ENCODE peak calls at places on chromosomes 3 and 15, in seven cellular contexts. D, W, Q, F, G, X and B are unnamed samples.
A peak's percentile ranks its signal among the peaks of the same experiment; 100 is the strongest.

GRCh38 chr3:72413228-72413627 is 435.0 kb downstream of the SHQ1 start:
- DNase-seq in Q (no peak), F (peak; percentile 25), W (no peak), X (peak; percentile 39), D (no peak), G (peak; percentile 32), B (no peak)

GRCh38 chr3:49199244-49199899 is 28.0 kb downstream of the KLHDC8B start:
- DNase-seq in W (peak; percentile 47), Q (no peak), F (peak; percentile 24), D (no peak), G (no peak), X (no peak), B (no peak)

GRCh38 chr15:78146437-78147154 is 2.6 kb upstream of the IDH3A start:
- DNase-seq in D (no peak), X (no peak), G (no peak), F (no peak), W (no peak), Q (no peak), B (no peak)

GRCh38 chr15:58056015-58056414 is 9.5 kb downstream of the ALDH1A2 start:
- DNase-seq in X (no peak), G (no peak), Q (no peak), F (no peak), W (no peak), D (no peak), B (no peak)

GRCh38 chr3:10770981-10771380 is 45.0 kb upstream of the SLC6A11 start:
- DNase-seq in W (no peak), Q (no peak), X (no peak), G (no peak), D (no peak), F (no peak), B (no peak)

GRCh38 chr15:91219203-91219602 is 119.1 kb downstream of the SV2B start:
- DNase-seq in G (no peak), F (no peak), W (no peak), Q (no peak), X (no peak), D (no peak), B (no peak)

GRCh38 chr3:16494906-16495580 is 18.5 kb downstream of the RFTN1 start:
- DNase-seq in W (peak; percentile 55), G (no peak), Q (no peak), X (no peak), D (no peak), F (no peak), B (no peak)

GRCh38 chr15:79408041-79408440 is 24.1 kb upstream of the MINAR1 start:
- DNase-seq in X (no peak), G (no peak), Q (no peak), F (no peak), D (no peak), W (no peak), B (no peak)

GRCh38 chr3:117512975-117513374 is 803.4 kb downstream of the TUSC7 start:
- DNase-seq in F (peak; percentile 51), Q (no peak), G (no peak), D (no peak), X (no peak), W (no peak), B (no peak)

GRCh38 chr3:55678521-55679216 is 191.6 kb upstream of the WNT5A start:
- DNase-seq in W (no peak), D (no peak), F (no peak), X (no peak), Q (no peak), G (no peak), B (no peak)

GRCh38 chr3:46712191-46713047 is 5.2 kb downstream of the PRSS50 start:
- DNase-seq in D (no peak), X (no peak), F (no peak), W (no peak), G (no peak), Q (no peak), B (no peak)

GRCh38 chr3:12963869-12964712 is 109.1 kb downstream of the IQSEC1 start:
- DNase-seq in G (peak; percentile 35), W (no peak), D (no peak), F (peak; percentile 43), X (peak; percentile 59), Q (no peak), B (no peak)

GRCh38 chr3:11558002-11558401 is 85.7 kb downstream of the VGLL4 start:
- DNase-seq in G (no peak), X (no peak), D (no peak), W (no peak), F (peak; percentile 90), Q (no peak), B (no peak)

GRCh38 chr3:197519801-197520211 is 36.0 kb downstream of the BDH1 start:
- DNase-seq in D (peak; percentile 66), G (no peak), W (peak; percentile 75), X (no peak), Q (no peak), F (no peak), B (no peak)

GRCh38 chr3:16841906-16842709 is 42.6 kb upstream of the PLCL2 start:
- DNase-seq in F (no peak), G (no peak), D (no peak), Q (no peak), W (no peak), X (no peak), B (peak; percentile 83)

DNA sequence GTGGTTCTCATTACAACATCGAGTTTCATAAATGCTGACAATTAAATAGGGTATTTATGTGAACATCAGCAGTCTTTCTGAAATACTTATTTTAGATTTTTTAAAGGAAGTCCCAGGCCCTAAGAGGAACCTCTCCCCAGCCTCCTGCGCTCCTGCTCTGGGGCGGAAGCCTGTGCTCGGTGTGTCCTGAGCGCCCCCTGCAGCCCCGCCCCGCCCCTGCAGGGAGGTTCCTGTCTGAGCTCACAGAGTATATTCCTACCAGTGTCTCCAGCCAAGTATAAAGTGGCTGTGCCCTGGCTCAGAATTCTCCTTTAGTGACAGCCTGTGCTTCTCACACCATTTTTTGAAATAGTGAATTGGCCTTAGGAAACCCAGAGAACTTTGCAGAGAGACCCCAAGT is 567.9 kb downstream of the GOLGA6L6 start:
- DNase-seq in X (no peak), F (no peak), W (peak; percentile 21), D (no peak), Q (no peak), G (peak; percentile 6), B (no peak)
- H3K9me3 ChIP-seq in X (peaks cover 37% of the 10 kb centered on the region), F (peaks cover 3% of the 10 kb centered on the region), W (no peaks in the 10 kb centered on the region), D (no peaks in the 10 kb centered on the region), Q (peaks cover 34% of the 10 kb centered on the region), G (no peaks in the 10 kb centered on the region), B (no peaks in the 10 kb centered on the region)

DNA sequence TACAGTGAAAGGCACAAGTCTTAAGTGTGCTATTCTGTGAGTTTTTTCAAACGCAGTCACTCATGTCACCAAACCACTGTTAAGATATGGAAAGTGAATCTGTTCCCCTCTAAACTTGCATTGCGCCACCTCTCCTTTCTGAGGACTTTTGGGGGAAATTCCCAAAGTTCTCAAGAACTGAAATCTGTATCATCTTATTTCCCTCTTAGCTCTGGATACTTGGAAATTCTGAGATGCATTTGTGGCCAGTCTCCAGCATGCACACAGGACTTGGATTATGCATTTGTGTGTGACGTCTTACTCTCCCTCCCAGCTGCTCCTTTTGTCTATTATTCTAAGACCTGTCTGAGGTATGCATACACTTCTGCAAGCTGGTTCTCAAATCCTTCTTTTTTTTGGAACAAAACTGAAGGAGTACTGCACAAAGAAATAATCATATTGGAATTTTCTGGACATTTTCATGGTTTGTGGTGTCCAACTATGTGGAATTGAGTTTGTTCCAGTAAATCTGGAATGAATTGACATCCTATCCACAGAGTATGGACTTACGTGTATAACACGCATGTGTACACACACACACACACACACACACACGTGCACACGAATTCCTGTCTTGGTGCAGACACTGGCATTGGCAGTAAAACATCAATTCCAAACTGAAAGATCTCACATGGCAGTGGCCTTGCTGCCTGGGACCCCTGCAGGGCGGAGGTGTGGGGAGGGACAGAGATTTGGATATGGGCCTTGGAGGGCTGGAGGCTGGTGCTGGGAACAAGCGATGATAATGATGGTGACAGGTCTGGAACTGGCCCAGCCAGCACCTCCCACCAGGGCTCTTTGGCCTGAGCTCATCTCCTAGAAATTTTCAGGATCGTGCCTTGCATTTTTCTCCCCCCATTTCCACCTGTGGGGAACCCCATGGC is 8.2 kb upstream of the LCTL start:
- DNase-seq in F (peak; percentile 89), D (no peak), G (no peak), W (no peak), Q (no peak), X (no peak), B (no peak)
- TF ChIP-seq USF2 in F (no peak), D (no peak), G (no peak), W (no peak), Q (no peak), X (no peak), B (no peak)

DNA sequence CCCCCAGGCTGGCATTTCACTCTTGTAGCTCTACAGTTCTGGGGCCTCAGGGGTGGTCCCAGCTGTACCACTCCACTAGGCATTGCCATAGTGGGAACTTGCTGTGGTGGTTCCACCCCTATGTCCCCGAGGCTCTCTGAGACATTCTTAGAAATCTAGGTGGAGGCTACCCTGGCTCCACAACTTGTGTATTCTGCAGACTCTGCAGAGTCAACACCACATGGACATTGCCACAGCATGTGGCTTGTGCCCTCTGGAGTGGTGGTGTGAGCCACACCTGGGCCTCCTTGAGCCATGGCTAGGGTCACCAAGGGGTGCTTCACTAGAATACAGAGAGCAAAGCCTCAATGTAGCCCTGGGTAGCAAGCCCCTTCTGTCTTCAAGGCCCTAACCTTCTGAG is 54.4 kb upstream of the STRIT1 start:
- DNase-seq in Q (no peak), D (no peak), F (no peak), G (no peak), X (no peak), W (no peak), B (no peak)
- H3K9me3 ChIP-seq in Q (no peaks in the 10 kb centered on the region), D (no peaks in the 10 kb centered on the region), F (no peaks in the 10 kb centered on the region), G (no peaks in the 10 kb centered on the region), X (no peaks in the 10 kb centered on the region), W (no peaks in the 10 kb centered on the region), B (no peaks in the 10 kb centered on the region)

GRCh38 chr15:99733268-99734039 is at the start of gene LYSMD4:
- DNase-seq in Q (peak; percentile 85), D (peak; percentile 94), X (peak; percentile 89), G (peak; percentile 85), F (peak; percentile 88), W (peak; percentile 100), B (peak; percentile 58)

GRCh38 chr15:99732268-99732641 is 982 bp downstream of the LYSMD4 start:
- DNase-seq in G (no peak), X (no peak), W (no peak), Q (no peak), F (peak; percentile 20), D (no peak), B (no peak)

GRCh38 chr15:99731336-99732267 is 1.6 kb downstream of the LYSMD4 start:
- DNase-seq in F (no peak), D (no peak), Q (no peak), X (no peak), W (no peak), G (no peak), B (no peak)

GRCh38 chr15:99734575-99734974 is 1.3 kb upstream of the LYSMD4 start:
- DNase-seq in G (no peak), W (no peak), Q (no peak), F (no peak), D (no peak), X (no peak), B (no peak)

DNA sequence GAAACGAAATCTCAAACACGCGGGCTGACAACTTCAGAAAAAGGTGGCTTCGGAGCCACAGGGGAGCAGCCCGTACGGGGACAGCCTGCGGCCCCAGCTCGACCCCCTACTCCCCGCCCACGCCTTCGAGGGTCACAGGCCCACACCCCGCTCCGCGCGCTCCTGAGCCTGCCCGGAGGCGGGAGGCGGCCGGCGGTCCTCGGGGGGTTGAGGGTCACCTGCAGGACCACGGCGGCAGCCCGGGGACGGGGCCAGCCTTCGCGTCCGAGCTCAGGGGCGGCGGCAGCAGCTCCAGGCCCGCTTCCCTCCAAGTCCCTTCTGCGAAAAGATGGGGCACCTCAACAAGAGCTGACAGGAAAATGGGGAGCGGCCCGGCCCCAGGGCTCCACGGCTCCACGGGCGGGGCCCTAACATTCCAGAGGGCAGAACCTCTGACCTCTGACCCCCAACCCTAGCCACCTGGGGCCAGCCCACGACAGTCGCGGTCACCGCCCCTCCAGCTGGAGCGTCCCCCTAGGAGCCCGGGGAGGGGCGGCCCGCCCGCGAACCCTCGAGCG is 448 bp downstream of the LYSMD4 start:
- DNase-seq in W (peak; percentile 57), Q (no peak), D (no peak), F (no peak), X (no peak), G (peak; percentile 48), B (no peak)
- TF ChIP-seq USF2 in W (no peak), Q (no peak), D (no peak), F (no peak), X (no peak), G (no peak), B (no peak)